ENCODE peak calls at places on chromosomes 3 and 15, in four cellular contexts. K, U, C and Y are unnamed samples.

GRCh38 chr3:142495103-142495502 is 47.3 kb upstream of the XRN1 start:
- DNase-seq in K (no peak), U (no peak), C (no peak), Y (no peak)

GRCh38 chr15:69801132-69801531 is 296.6 kb downstream of the TLE3 start:
- DNase-seq in K (no peak), U (no peak), C (no peak), Y (no peak)

GRCh38 chr3:114659109-114660081 is 365.6 kb downstream of the TIGIT start:
- DNase-seq in K (no peak), U (no peak), C (no peak), Y (no peak)

GRCh38 chr3:127288921-127289645 is 1.2 kb upstream of the PRR20G start:
- DNase-seq in K (peak), U (peak), C (no peak), Y (no peak)

GRCh38 chr3:111729087-111729846 is 129.8 kb upstream of the PHLDB2 start:
- DNase-seq in K (no peak), U (no peak), C (no peak), Y (no peak)

GRCh38 chr15:78177447-78177873 is 28.3 kb downstream of the IDH3A start:
- DNase-seq in K (peak), U (peak), C (no peak), Y (no peak)

GRCh38 chr3:169104972-169105371 is 558.5 kb downstream of the MECOM start:
- DNase-seq in K (no peak), U (no peak), C (no peak), Y (no peak)

GRCh38 chr3:184691397-184692131 is 20.3 kb downstream of the MAGEF1 start:
- DNase-seq in K (peak), U (no peak), C (no peak), Y (no peak)

GRCh38 chr3:191963182-191963581 is 502.2 kb downstream of the PYDC2 start:
- DNase-seq in K (no peak), U (no peak), C (peak), Y (no peak)

GRCh38 chr15:63233667-63234419 is 43.6 kb upstream of the APH1B start:
- DNase-seq in K (no peak), U (peak), C (no peak), Y (no peak)

GRCh38 chr3:99562990-99563607 is 75.3 kb upstream of the COL8A1 start:
- DNase-seq in K (no peak), U (no peak), C (no peak), Y (no peak)

GRCh38 chr3:50525191-50525590 is 21.8 kb upstream of the CACNA2D2 start:
- DNase-seq in K (no peak), U (no peak), C (no peak), Y (no peak)

GRCh38 chr3:104102386-104102785 is 1264.3 kb upstream of the ALCAM start:
- DNase-seq in K (peak), U (peak), C (no peak), Y (peak)

GRCh38 chr3:53342353-53342752 is 5.0 kb downstream of the DCP1A start:
- DNase-seq in K (peak), U (peak), C (no peak), Y (no peak)

GRCh38 chr3:132749786-132750185 is 27.6 kb upstream of the NPHP3 start:
- DNase-seq in K (no peak), U (no peak), C (no peak), Y (no peak)

GRCh38 chr15:92418864-92419263 is 25.2 kb downstream of the ST8SIA2 start:
- DNase-seq in K (no peak), U (no peak), C (no peak), Y (no peak)

GRCh38 chr15:79283252-79284048 is 928 bp downstream of the ANKRD34C start:
- DNase-seq in K (peak), U (peak), C (no peak), Y (no peak)